ENCODE peak calls at places on chromosomes 12 and 14, in four cellular contexts. I is stimulated activated CD8-positive, alpha-beta memory T cell treated with anti-CD3 and anti-CD28 coated beads, Interleukin-7, amount 100 ng/mL, for 48 hours; V is NCI-H510A treated with DMSO at 0.1 percent for 48 hours; E is tibial nerve. D is an unnamed sample.

GRCh38 chr12:25493682-25494081 is 59.4 kb downstream of the LMNTD1 start:
- DNase-seq in I (no peak), V (no peak), E (no peak), D (no peak)

GRCh38 chr12:14768823-14769405 is 34.4 kb downstream of the WBP11 start:
- DNase-seq in E (peak), I (peak), V (no peak), D (no peak)

GRCh38 chr12:6977653-6978052 is 6.9 kb downstream of the EMG1 start:
- DNase-seq in I (no peak), E (no peak), V (no peak), D (no peak)

GRCh38 chr14:68956728-68957127 is 22.4 kb downstream of the ACTN1 start:
- DNase-seq in V (no peak), I (no peak), E (no peak), D (no peak)

GRCh38 chr14:90454041-90455000 is 57.5 kb downstream of the CALM1 start:
- DNase-seq in I (no peak), V (peak), E (peak), D (peak)

GRCh38 chr14:76974365-76974764 is 54.1 kb downstream of the IRF2BPL start:
- DNase-seq in E (no peak), V (no peak), I (no peak), D (no peak)

GRCh38 chr14:90398315-90398811 is 1.5 kb downstream of the CALM1 start:
- DNase-seq in E (peak), V (peak), I (no peak), D (no peak)

GRCh38 chr14:58426819-58427288 is 477 bp downstream of the TIMM9 start:
- DNase-seq in I (peak), E (peak), V (peak), D (peak)

GRCh38 chr12:124914392-124915248 is at the start of gene UBC:
- DNase-seq in E (peak), I (peak), V (no peak), D (peak)

GRCh38 chr14:38185661-38186060 is 22.0 kb upstream of the SSTR1 start:
- DNase-seq in E (no peak), V (no peak), I (no peak), D (no peak)

GRCh38 chr14:100467939-100468338 is 119.3 kb downstream of the BEGAIN start:
- DNase-seq in E (no peak), I (no peak), V (no peak), D (peak)

GRCh38 chr14:74081491-74081890 is 2.8 kb downstream of the ALDH6A1 start:
- DNase-seq in V (no peak), E (no peak), I (no peak), D (no peak)

GRCh38 chr12:22034709-22035506 is 11.1 kb upstream of the CMAS start:
- DNase-seq in I (no peak), E (no peak), V (no peak), D (no peak)

GRCh38 chr12:124518051-124518932 is 49.1 kb downstream of the NCOR2 start:
- DNase-seq in I (no peak), V (peak), E (peak), D (peak)

GRCh38 chr12:5622280-5622679 is 190.4 kb downstream of the NTF3 start:
- DNase-seq in I (no peak), E (no peak), V (no peak), D (no peak)

GRCh38 chr12:122862110-122862634 is 26.9 kb downstream of the HIP1R start:
- DNase-seq in I (no peak), E (no peak), V (no peak), D (no peak)

GRCh38 chr12:88411689-88412088 is 168.6 kb downstream of the KITLG start:
- DNase-seq in I (no peak), E (no peak), V (no peak), D (no peak)

GRCh38 chr12:94488449-94488848 is 28.8 kb upstream of the CEP83 start:
- DNase-seq in V (no peak), E (no peak), I (no peak), D (no peak)

GRCh38 chr12:27331927-27332324 is 710 bp upstream of the BMAL2 start:
- DNase-seq in E (no peak), V (no peak), I (no peak), D (no peak)

GRCh38 chr14:33123281-33123680 is 184.6 kb downstream of the NPAS3 start:
- DNase-seq in I (no peak), V (no peak), E (no peak), D (no peak)

GRCh38 chr12:55982319-55982936 is 8.6 kb downstream of the RAB5B start:
- DNase-seq in V (no peak), I (no peak), E (no peak), D (no peak)

GRCh38 chr12:18899678-18900317 is 161.9 kb downstream of the CAPZA3 start:
- DNase-seq in I (no peak), V (no peak), E (no peak), D (no peak)

GRCh38 chr12:47802312-47802711 is 17.4 kb downstream of the HDAC7 start:
- DNase-seq in I (no peak), V (no peak), E (no peak), D (no peak)

GRCh38 chr14:36217732-36218131 is 41.2 kb upstream of the PTCSC3 start:
- DNase-seq in V (no peak), I (no peak), E (no peak), D (no peak)

GRCh38 chr14:100203962-100204834 is 34.7 kb upstream of the YY1 start:
- DNase-seq in V (no peak), I (no peak), E (no peak), D (no peak)

GRCh38 chr12:47813491-47814196 is 6.1 kb downstream of the HDAC7 start:
- DNase-seq in V (no peak), E (no peak), I (no peak), D (no peak)

GRCh38 chr12:109738209-109738608 is 24.6 kb downstream of the FAM222A start:
- DNase-seq in E (no peak), I (no peak), V (no peak), D (no peak)

GRCh38 chr12:106342397-106343212 is 14.9 kb upstream of the POLR3B start:
- DNase-seq in I (no peak), E (peak), V (peak), D (peak)

GRCh38 chr14:76776306-76777251 is 15.3 kb downstream of the VASH1 start:
- DNase-seq in I (no peak), V (no peak), E (no peak), D (no peak)

GRCh38 chr14:81388236-81388801 is 11.8 kb downstream of the STON2 start:
- DNase-seq in E (no peak), V (no peak), I (no peak), D (no peak)

GRCh38 chr12:45281994-45282393 is 66.1 kb downstream of the ANO6 start:
- DNase-seq in I (no peak), V (no peak), E (no peak), D (no peak)

GRCh38 chr14:23373041-23373440 is 432 bp downstream of the IL25 start:
- DNase-seq in E (no peak), V (no peak), I (no peak), D (no peak)

GRCh38 chr12:78931466-78931990 is 67.0 kb downstream of the SYT1 start:
- DNase-seq in E (no peak), I (no peak), V (peak), D (no peak)

GRCh38 chr14:59161571-59162175 is 26.8 kb upstream of the DAAM1 start:
- DNase-seq in V (no peak), E (no peak), I (peak), D (peak)

GRCh38 chr12:57110189-57111045 is 745 bp downstream of the STAT6 start:
- DNase-seq in E (peak), V (peak), I (peak), D (no peak)

GRCh38 chr12:18810537-18811253 is 72.8 kb downstream of the CAPZA3 start:
- DNase-seq in V (no peak), I (no peak), E (no peak), D (no peak)

GRCh38 chr12:48999371-49000131 is at the start of gene DDN:
- DNase-seq in E (no peak), I (no peak), V (no peak), D (no peak)

GRCh38 chr14:97948841-97949240 is 1151.7 kb downstream of the VRK1 start:
- DNase-seq in V (no peak), I (no peak), E (no peak), D (no peak)

D was measured in right atrium auricular region.